ENCODE peak calls at places on chromosomes 3 and 15, in seven cellular contexts. One of them, this sample, is unnamed.

GRCh38 chr3:171677706-171678105 is 132.6 kb downstream of the PLD1 start:
- DNase-seq in K562: no peak
- DNase-seq in HepG2: no peak
- DNase-seq in HCT116: no peak
- DNase-seq in GM12878: no peak
- DNase-seq in SK-N-SH: no peak
- DNase-seq in H1: no peak
- DNase-seq in this sample: no peak

GRCh38 chr3:159928071-159928491 is 60.6 kb upstream of the IL12A start:
- DNase-seq in K562: no peak
- DNase-seq in HepG2: no peak
- DNase-seq in HCT116: no peak
- DNase-seq in GM12878: no peak
- DNase-seq in SK-N-SH: peak
- DNase-seq in H1: no peak
- DNase-seq in this sample: no peak

GRCh38 chr3:119195151-119195476 is 21.7 kb downstream of the UPK1B start:
- DNase-seq in K562: no peak
- DNase-seq in HepG2: no peak
- DNase-seq in HCT116: no peak
- DNase-seq in GM12878: no peak
- DNase-seq in SK-N-SH: no peak
- DNase-seq in H1: no peak
- DNase-seq in this sample: no peak

GRCh38 chr15:62250176-62250575 is 85.1 kb upstream of the C2CD4B start:
- DNase-seq in K562: no peak
- DNase-seq in HepG2: no peak
- DNase-seq in HCT116: no peak
- DNase-seq in GM12878: no peak
- DNase-seq in SK-N-SH: no peak
- DNase-seq in H1: no peak
- DNase-seq in this sample: no peak

GRCh38 chr3:60421749-60422467 is 829.3 kb downstream of the FHIT start:
- DNase-seq in K562: no peak
- DNase-seq in HepG2: no peak
- DNase-seq in HCT116: no peak
- DNase-seq in GM12878: no peak
- DNase-seq in SK-N-SH: no peak
- DNase-seq in H1: no peak
- DNase-seq in this sample: no peak

GRCh38 chr15:77853008-77853328 is 220.3 kb upstream of the LINGO1 start:
- DNase-seq in K562: no peak
- DNase-seq in HepG2: no peak
- DNase-seq in HCT116: no peak
- DNase-seq in GM12878: no peak
- DNase-seq in SK-N-SH: no peak
- DNase-seq in H1: no peak
- DNase-seq in this sample: no peak

GRCh38 chr15:92294759-92295158 is 98.9 kb upstream of the ST8SIA2 start:
- DNase-seq in K562: no peak
- DNase-seq in HepG2: no peak
- DNase-seq in HCT116: no peak
- DNase-seq in GM12878: no peak
- DNase-seq in SK-N-SH: no peak
- DNase-seq in H1: no peak
- DNase-seq in this sample: no peak

GRCh38 chr15:63157891-63158431 is 684 bp upstream of the RPS27L start:
- DNase-seq in K562: peak
- DNase-seq in HepG2: peak
- DNase-seq in HCT116: peak
- DNase-seq in GM12878: no peak
- DNase-seq in SK-N-SH: peak
- DNase-seq in H1: peak
- DNase-seq in this sample: no peak

GRCh38 chr3:126114406-126115386 is 30.8 kb upstream of the SLC41A3 start:
- DNase-seq in K562: no peak
- DNase-seq in HepG2: no peak
- DNase-seq in HCT116: no peak
- DNase-seq in GM12878: no peak
- DNase-seq in SK-N-SH: no peak
- DNase-seq in H1: peak
- DNase-seq in this sample: no peak

GRCh38 chr3:192887701-192888100 is 30.0 kb downstream of the MB21D2 start:
- DNase-seq in K562: no peak
- DNase-seq in HepG2: no peak
- DNase-seq in HCT116: no peak
- DNase-seq in GM12878: no peak
- DNase-seq in SK-N-SH: no peak
- DNase-seq in H1: no peak
- DNase-seq in this sample: no peak

GRCh38 chr3:12363397-12364195 is 74.7 kb downstream of the PPARG start:
- DNase-seq in K562: no peak
- DNase-seq in HepG2: no peak
- DNase-seq in HCT116: no peak
- DNase-seq in GM12878: no peak
- DNase-seq in SK-N-SH: no peak
- DNase-seq in H1: no peak
- DNase-seq in this sample: no peak

GRCh38 chr3:59425371-59425770 is 375.5 kb upstream of the CFAP20DC start:
- DNase-seq in K562: no peak
- DNase-seq in HepG2: peak
- DNase-seq in HCT116: no peak
- DNase-seq in GM12878: no peak
- DNase-seq in SK-N-SH: no peak
- DNase-seq in H1: no peak
- DNase-seq in this sample: no peak

GRCh38 chr3:189272500-189273119 is 100.8 kb downstream of the TPRG1 start:
- DNase-seq in K562: no peak
- DNase-seq in HepG2: no peak
- DNase-seq in HCT116: no peak
- DNase-seq in GM12878: no peak
- DNase-seq in SK-N-SH: no peak
- DNase-seq in H1: no peak
- DNase-seq in this sample: no peak

GRCh38 chr15:98177950-98178848 is 217.7 kb downstream of the ARRDC4 start:
- DNase-seq in K562: peak
- DNase-seq in HepG2: peak
- DNase-seq in HCT116: peak
- DNase-seq in GM12878: no peak
- DNase-seq in SK-N-SH: peak
- DNase-seq in H1: peak
- DNase-seq in this sample: peak

GRCh38 chr15:98874773-98875172 is 132.8 kb downstream of the PGPEP1L start:
- DNase-seq in K562: no peak
- DNase-seq in HepG2: no peak
- DNase-seq in HCT116: no peak
- DNase-seq in GM12878: no peak
- DNase-seq in SK-N-SH: no peak
- DNase-seq in H1: no peak
- DNase-seq in this sample: no peak

GRCh38 chr15:81948142-81948709 is 97.6 kb downstream of the MEX3B start:
- DNase-seq in K562: peak
- DNase-seq in HepG2: no peak
- DNase-seq in HCT116: no peak
- DNase-seq in GM12878: no peak
- DNase-seq in SK-N-SH: no peak
- DNase-seq in H1: no peak
- DNase-seq in this sample: no peak

GRCh38 chr3:195172285-195172684 is 98.7 kb downstream of the XXYLT1 start:
- DNase-seq in K562: no peak
- DNase-seq in HepG2: no peak
- DNase-seq in HCT116: no peak
- DNase-seq in GM12878: no peak
- DNase-seq in SK-N-SH: no peak
- DNase-seq in H1: no peak
- DNase-seq in this sample: no peak

GRCh38 chr3:183317271-183317670 is 64.2 kb downstream of the B3GNT5 start:
- DNase-seq in K562: no peak
- DNase-seq in HepG2: no peak
- DNase-seq in HCT116: no peak
- DNase-seq in GM12878: no peak
- DNase-seq in SK-N-SH: no peak
- DNase-seq in H1: no peak
- DNase-seq in this sample: no peak

GRCh38 chr3:121786485-121786884 is 36.9 kb upstream of the GOLGB1 start:
- DNase-seq in K562: no peak
- DNase-seq in HepG2: no peak
- DNase-seq in HCT116: no peak
- DNase-seq in GM12878: no peak
- DNase-seq in SK-N-SH: no peak
- DNase-seq in H1: no peak
- DNase-seq in this sample: no peak

GRCh38 chr3:47370887-47371697 is 9.7 kb upstream of the PTPN23 start:
- DNase-seq in K562: peak
- DNase-seq in HepG2: no peak
- DNase-seq in HCT116: no peak
- DNase-seq in GM12878: no peak
- DNase-seq in SK-N-SH: peak
- DNase-seq in H1: peak
- DNase-seq in this sample: no peak

GRCh38 chr3:45244356-45244755 is 18.3 kb upstream of the TMEM158 start:
- DNase-seq in K562: no peak
- DNase-seq in HepG2: no peak
- DNase-seq in HCT116: no peak
- DNase-seq in GM12878: no peak
- DNase-seq in SK-N-SH: no peak
- DNase-seq in H1: no peak
- DNase-seq in this sample: no peak

GRCh38 chr3:187738400-187739124 is 6.7 kb downstream of the BCL6 start:
- DNase-seq in K562: peak
- DNase-seq in HepG2: peak
- DNase-seq in HCT116: peak
- DNase-seq in GM12878: no peak
- DNase-seq in SK-N-SH: peak
- DNase-seq in H1: peak
- DNase-seq in this sample: peak

GRCh38 chr15:100694381-100695012 is 92.1 kb downstream of the ASB7 start:
- DNase-seq in K562: no peak
- DNase-seq in HepG2: no peak
- DNase-seq in HCT116: no peak
- DNase-seq in GM12878: no peak
- DNase-seq in SK-N-SH: no peak
- DNase-seq in H1: no peak
- DNase-seq in this sample: no peak

GRCh38 chr15:91156175-91156726 is 56.2 kb downstream of the SV2B start:
- DNase-seq in K562: no peak
- DNase-seq in HepG2: no peak
- DNase-seq in HCT116: no peak
- DNase-seq in GM12878: no peak
- DNase-seq in SK-N-SH: no peak
- DNase-seq in H1: no peak
- DNase-seq in this sample: no peak

GRCh38 chr3:98563661-98564281 is 29.6 kb downstream of the CPOX start:
- DNase-seq in K562: no peak
- DNase-seq in HepG2: no peak
- DNase-seq in HCT116: no peak
- DNase-seq in GM12878: no peak
- DNase-seq in SK-N-SH: no peak
- DNase-seq in H1: no peak
- DNase-seq in this sample: peak

GRCh38 chr15:91515188-91515754 is 338.2 kb upstream of the SLCO3A1 start:
- DNase-seq in K562: no peak
- DNase-seq in HepG2: no peak
- DNase-seq in HCT116: no peak
- DNase-seq in GM12878: no peak
- DNase-seq in SK-N-SH: no peak
- DNase-seq in H1: no peak
- DNase-seq in this sample: no peak

DNA sequence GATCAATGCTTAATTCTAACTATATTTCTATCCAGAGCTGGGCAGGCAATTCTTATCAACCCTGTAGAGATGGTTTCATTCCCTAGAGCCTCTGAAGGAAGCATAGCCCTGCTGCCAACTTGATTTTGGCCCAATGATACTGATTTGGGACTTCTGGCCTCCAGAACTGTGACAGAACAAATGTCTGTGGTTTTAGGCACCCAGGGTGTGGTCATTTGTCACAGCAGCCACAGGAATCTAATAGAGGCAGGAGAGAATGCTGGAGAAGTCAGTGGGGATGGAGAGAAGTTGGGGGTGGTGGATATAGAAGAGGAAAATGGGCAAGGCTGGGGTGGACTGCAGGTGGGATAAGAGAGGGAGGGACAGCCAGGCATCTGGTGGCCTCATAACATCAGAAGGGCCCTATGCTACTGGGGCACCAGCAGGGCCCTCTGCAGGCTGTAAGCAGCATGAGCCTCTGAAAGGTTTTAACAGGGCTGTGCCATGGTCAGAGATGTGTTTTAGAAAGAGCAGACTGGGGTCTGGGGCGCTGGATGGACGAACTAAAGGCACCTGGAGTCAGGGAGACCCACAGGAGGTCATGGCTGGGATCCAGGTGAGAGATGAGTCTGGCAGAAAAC is 19.8 kb downstream of the MRPS11 start:
- DNase-seq in K562: no peak
- DNase-seq in HepG2: no peak
- DNase-seq in HCT116: no peak
- DNase-seq in GM12878: no peak
- DNase-seq in SK-N-SH: no peak
- DNase-seq in H1: no peak
- DNase-seq in this sample: no peak
- TF ChIP-seq SIN3A in K562: no peak
- TF ChIP-seq SIN3A in HepG2: no peak
- TF ChIP-seq SIN3A in HCT116: no peak
- TF ChIP-seq SIN3A in GM12878: no peak
- TF ChIP-seq SIN3A in SK-N-SH: no peak
- TF ChIP-seq SIN3A in H1: no peak
- TF ChIP-seq SIN3A in this sample: no peak

GRCh38 chr3:150844484-150844883 is 60.8 kb downstream of the MINDY4B start:
- DNase-seq in K562: no peak
- DNase-seq in HepG2: no peak
- DNase-seq in HCT116: no peak
- DNase-seq in GM12878: no peak
- DNase-seq in SK-N-SH: no peak
- DNase-seq in H1: no peak
- DNase-seq in this sample: no peak
- TF ChIP-seq POLR2AphosphoS5 in K562: no peak
- TF ChIP-seq POLR2AphosphoS5 in HepG2: no peak
- TF ChIP-seq POLR2AphosphoS5 in HCT116: no peak
- TF ChIP-seq POLR2AphosphoS5 in GM12878: no peak
- TF ChIP-seq POLR2AphosphoS5 in SK-N-SH: no peak
- TF ChIP-seq POLR2AphosphoS5 in H1: no peak
- TF ChIP-seq POLR2AphosphoS5 in this sample: no peak

GRCh38 chr3:78176869-78177268 is 1137.0 kb downstream of the ROBO2 start:
- DNase-seq in K562: no peak
- DNase-seq in HepG2: peak
- DNase-seq in HCT116: no peak
- DNase-seq in GM12878: no peak
- DNase-seq in SK-N-SH: no peak
- DNase-seq in H1: no peak
- DNase-seq in this sample: no peak
- TF ChIP-seq CTCF in K562: no peak
- TF ChIP-seq CTCF in HepG2: no peak
- TF ChIP-seq CTCF in HCT116: no peak
- TF ChIP-seq CTCF in GM12878: no peak
- TF ChIP-seq CTCF in SK-N-SH: no peak
- TF ChIP-seq CTCF in H1: no peak
- TF ChIP-seq CTCF in this sample: no peak

DNA sequence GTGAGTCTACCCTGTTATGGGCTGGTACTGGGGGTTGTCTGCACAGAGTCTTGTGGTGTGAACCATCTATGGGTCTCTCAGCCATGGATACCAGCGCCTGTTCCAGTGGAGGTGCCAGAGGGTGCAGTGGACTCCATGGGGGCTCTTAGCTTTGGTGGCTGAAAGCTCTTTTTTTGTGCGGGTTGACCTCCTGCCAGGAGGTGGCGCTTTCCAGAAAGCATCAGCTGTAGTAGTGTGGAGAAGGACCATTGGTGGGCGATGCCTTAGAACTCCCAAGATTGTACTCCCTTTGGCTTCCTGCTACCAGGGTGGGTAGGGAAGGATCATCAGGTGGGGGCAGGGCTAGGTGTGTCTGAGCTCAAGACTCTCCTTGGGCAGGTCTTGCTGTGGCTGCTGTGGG is 602.6 kb downstream of the RSL24D1 start:
- DNase-seq in K562: no peak
- DNase-seq in HepG2: no peak
- DNase-seq in HCT116: no peak
- DNase-seq in GM12878: no peak
- DNase-seq in SK-N-SH: peak
- DNase-seq in H1: no peak
- DNase-seq in this sample: no peak
- TF ChIP-seq SIN3A in K562: no peak
- TF ChIP-seq SIN3A in HepG2: no peak
- TF ChIP-seq SIN3A in HCT116: no peak
- TF ChIP-seq SIN3A in GM12878: no peak
- TF ChIP-seq SIN3A in SK-N-SH: no peak
- TF ChIP-seq SIN3A in H1: no peak
- TF ChIP-seq SIN3A in this sample: no peak